ENCODE peak calls at places on chromosomes 16 and 17, in nine cellular contexts. L is GM04504; X is activated CD4-positive, alpha-beta T cell treated with anti-CD3 and anti-CD28 coated beads, Interleukin-2, amount 50 U/mL, for 1 hour; P is DND-41; B is NCI-H1930; D is NCI-H1105 treated with DMSO at 0.1 percent for 48 hours; I is dermis blood vessel endothelial cell; V is AG10803; W is activated T-cell treated with anti-CD3 and anti-CD28 coated beads for 1 hour. U is an unnamed sample.
A peak's percentile ranks its signal among the peaks of the same experiment; 100 is the strongest.

GRCh38 chr17:65371702-65372101 is 189.7 kb downstream of the AXIN2 start:
- DNase-seq in L (no peak), X (no peak), P (no peak), B (no peak), D (no peak), I (no peak), V (no peak), W (no peak), U (no peak)

GRCh38 chr17:68463211-68463990 is 6.1 kb upstream of the WIPI1 start:
- DNase-seq in L (no peak), X (no peak), P (no peak), B (no peak), D (no peak), I (no peak), V (no peak), W (no peak), U (no peak)

GRCh38 chr16:57592591-57593003 is 35.8 kb upstream of the ADGRG1 start:
- DNase-seq in L (no peak), X (peak; percentile 45), P (peak; percentile 97), B (no peak), D (no peak), I (no peak), V (no peak), W (peak; percentile 41), U (no peak)

GRCh38 chr17:57370051-57370581 is 113.8 kb downstream of the MSI2 start:
- DNase-seq in L (no peak), X (no peak), P (no peak), B (no peak), D (peak; percentile 56), I (no peak), V (peak; percentile 73), W (no peak), U (no peak)

GRCh38 chr16:88599092-88599733 is 29.0 kb downstream of the ZC3H18 start:
- DNase-seq in L (no peak), X (no peak), P (no peak), B (no peak), D (no peak), I (peak; percentile 77), V (no peak), W (no peak), U (no peak)

GRCh38 chr16:71883193-71883848 is 661 bp downstream of the ZNF821 start:
- DNase-seq in L (no peak), X (peak; percentile 52), P (peak; percentile 36), B (peak; percentile 29), D (peak; percentile 28), I (peak; percentile 26), V (peak; percentile 8), W (peak; percentile 44), U (no peak)

GRCh38 chr17:15398736-15399331 is 57.4 kb upstream of the TEKT3 start:
- DNase-seq in L (no peak), X (no peak), P (no peak), B (no peak), D (no peak), I (peak; percentile 42), V (peak; percentile 60), W (no peak), U (no peak)

GRCh38 chr17:28078443-28079229 is 36.2 kb downstream of the NLK start:
- DNase-seq in L (no peak), X (no peak), P (no peak), B (no peak), D (no peak), I (no peak), V (no peak), W (no peak), U (no peak)

GRCh38 chr16:56984639-56985038 is 4.7 kb upstream of the NLRC5 start:
- DNase-seq in L (no peak), X (no peak), P (no peak), B (no peak), D (no peak), I (no peak), V (no peak), W (no peak), U (no peak)

GRCh38 chr17:74450925-74451403 is 15.5 kb upstream of the CD300A start:
- DNase-seq in L (no peak), X (no peak), P (no peak), B (no peak), D (no peak), I (no peak), V (no peak), W (no peak), U (no peak)

GRCh38 chr16:79997257-79997656 is 396.7 kb upstream of the MAF start:
- DNase-seq in L (no peak), X (no peak), P (peak; percentile 20), B (no peak), D (no peak), I (peak; percentile 7), V (peak; percentile 24), W (no peak), U (no peak)

GRCh38 chr17:65166785-65167184 is 29.6 kb downstream of the RGS9 start:
- DNase-seq in L (no peak), X (no peak), P (no peak), B (no peak), D (no peak), I (no peak), V (no peak), W (no peak), U (no peak)

GRCh38 chr17:74738051-74738996 is 1.3 kb downstream of the RAB37 start:
- DNase-seq in L (no peak), X (peak; percentile 62), P (peak; percentile 97), B (no peak), D (no peak), I (no peak), V (no peak), W (peak; percentile 60), U (no peak)

GRCh38 chr17:68355093-68355492 is 63.8 kb downstream of the ARSG start:
- DNase-seq in L (no peak), X (no peak), P (no peak), B (no peak), D (no peak), I (peak; percentile 61), V (peak; percentile 34), W (no peak), U (no peak)

GRCh38 chr16:84628226-84628731 is 10.4 kb upstream of the COTL1 start:
- DNase-seq in L (no peak), X (no peak), P (no peak), B (no peak), D (no peak), I (no peak), V (no peak), W (no peak), U (no peak)

GRCh38 chr17:41907185-41907556 is 11.6 kb downstream of the ACLY start:
- DNase-seq in L (peak; percentile 39), X (no peak), P (no peak), B (no peak), D (no peak), I (no peak), V (peak; percentile 75), W (no peak), U (no peak)

GRCh38 chr17:78411241-78411855 is 32.9 kb downstream of the PGS1 start:
- DNase-seq in L (no peak), X (no peak), P (no peak), B (no peak), D (no peak), I (no peak), V (no peak), W (no peak), U (no peak)

GRCh38 chr17:1487939-1488825 is 4.3 kb downstream of the MYO1C start:
- DNase-seq in L (peak; percentile 79), X (peak; percentile 71), P (peak; percentile 58), B (no peak), D (peak; percentile 10), I (peak; percentile 87), V (peak; percentile 90), W (peak; percentile 69), U (no peak)

GRCh38 chr17:55326030-55326429 is 61.3 kb downstream of the HLF start:
- DNase-seq in L (no peak), X (no peak), P (no peak), B (no peak), D (no peak), I (no peak), V (no peak), W (no peak), U (no peak)

GRCh38 chr17:78484300-78485159 is 92.7 kb downstream of the DNAH17 start:
- DNase-seq in L (no peak), X (peak; percentile 52), P (no peak), B (no peak), D (no peak), I (no peak), V (peak; percentile 19), W (peak; percentile 40), U (no peak)

GRCh38 chr16:57871457-57871856 is 69.2 kb upstream of the KIFC3 start:
- DNase-seq in L (peak; percentile 36), X (no peak), P (no peak), B (no peak), D (no peak), I (peak; percentile 41), V (peak; percentile 68), W (no peak), U (no peak)

GRCh38 chr17:77884019-77884418 is 74.5 kb upstream of the TNRC6C start:
- DNase-seq in L (no peak), X (peak; percentile 28), P (no peak), B (peak; percentile 12), D (peak; percentile 52), I (no peak), V (no peak), W (no peak), U (peak; percentile 15)

GRCh38 chr17:32127156-32127897 is 15.0 kb upstream of the RHOT1 start:
- DNase-seq in L (peak; percentile 57), X (peak; percentile 74), P (peak; percentile 86), B (no peak), D (peak; percentile 77), I (peak; percentile 69), V (peak; percentile 71), W (peak; percentile 72), U (peak; percentile 45)

GRCh38 chr16:49643429-49644142 is 212.3 kb downstream of the ZNF423 start:
- DNase-seq in L (no peak), X (no peak), P (peak; percentile 59), B (no peak), D (no peak), I (peak; percentile 78), V (peak; percentile 73), W (no peak), U (no peak)

GRCh38 chr16:54927125-54928015 is 3.3 kb upstream of the IRX5 start:
- DNase-seq in L (no peak), X (no peak), P (no peak), B (peak; percentile 51), D (peak; percentile 94), I (no peak), V (no peak), W (no peak), U (no peak)

GRCh38 chr16:4924593-4925378 is 12.2 kb downstream of the PPL start:
- DNase-seq in L (no peak), X (no peak), P (no peak), B (no peak), D (no peak), I (no peak), V (no peak), W (no peak), U (no peak)

GRCh38 chr16:66079671-66080070 is 286.8 kb upstream of the CDH5 start:
- DNase-seq in L (no peak), X (no peak), P (no peak), B (no peak), D (no peak), I (no peak), V (peak; percentile 66), W (no peak), U (no peak)

GRCh38 chr16:30633526-30633925 is 17.2 kb upstream of the PRR14 start:
- DNase-seq in L (no peak), X (no peak), P (no peak), B (no peak), D (no peak), I (peak; percentile 14), V (no peak), W (no peak), U (no peak)

GRCh38 chr16:23079683-23080221 is 69.5 kb downstream of the USP31 start:
- DNase-seq in L (no peak), X (no peak), P (no peak), B (no peak), D (peak; percentile 81), I (peak; percentile 83), V (no peak), W (no peak), U (no peak)

GRCh38 chr17:56910509-56911235 is 3.2 kb downstream of the TRIM25 start:
- DNase-seq in L (no peak), X (no peak), P (no peak), B (no peak), D (no peak), I (no peak), V (no peak), W (no peak), U (no peak)

GRCh38 chr17:59435238-59435637 is 103.8 kb downstream of the YPEL2 start:
- DNase-seq in L (no peak), X (no peak), P (no peak), B (no peak), D (no peak), I (peak; percentile 70), V (peak; percentile 68), W (no peak), U (no peak)

U was measured in DMS 273 treated with DMSO at 0.1 percent for 48 hours.